ENCODE peak calls at places on chromosomes 5 and 9, in seven cellular contexts. G is SJSA1; D is MM.1S; P is ovary; J is PC-9; K is transverse colon; H is CD4-positive, alpha-beta memory T cell. X is an unnamed sample.

GRCh38 chr5:171158581-171158980 is 150.5 kb upstream of the TLX3 start:
- DNase-seq in D (no peak), G (no peak), K (no peak), J (no peak), H (no peak), P (no peak), X (no peak)

GRCh38 chr9:106456581-106456980 is 406.4 kb upstream of the ZNF462 start:
- DNase-seq in H (no peak), G (no peak), K (no peak), P (no peak), J (no peak), D (no peak), X (no peak)

GRCh38 chr5:21154526-21154925 is 1166.5 kb upstream of the CDH18 start:
- DNase-seq in G (no peak), J (no peak), P (no peak), K (no peak), H (no peak), D (no peak), X (no peak)

GRCh38 chr9:107481035-107481434 is 8.5 kb downstream of the KLF4 start:
- DNase-seq in P (no peak), G (no peak), H (no peak), D (peak; percentile 32), J (no peak), K (no peak), X (no peak)

GRCh38 chr5:56516936-56517521 is 283.9 kb upstream of the ANKRD55 start:
- DNase-seq in J (peak; percentile 15), D (no peak), H (peak; percentile 31), P (no peak), K (no peak), G (no peak), X (peak; percentile 19)

GRCh38 chr9:127092041-127092608 is 30.3 kb downstream of the ANGPTL2 start:
- DNase-seq in H (no peak), J (no peak), G (no peak), K (no peak), D (no peak), P (no peak), X (no peak)

GRCh38 chr9:34125681-34126206 is 754 bp downstream of the DCAF12 start:
- DNase-seq in J (peak; percentile 3), P (no peak), D (peak; percentile 7), G (no peak), H (no peak), K (peak; percentile 16), X (no peak)

GRCh38 chr9:71637926-71638325 is 130.4 kb downstream of the CEMIP2 start:
- DNase-seq in P (no peak), H (no peak), G (no peak), J (no peak), K (no peak), D (no peak), X (no peak)

GRCh38 chr5:137320056-137321045 is 178.8 kb downstream of the SPOCK1 start:
- DNase-seq in D (peak; percentile 37), P (no peak), H (peak; percentile 4), K (no peak), G (peak; percentile 78), J (peak; percentile 56), X (peak; percentile 33)

GRCh38 chr9:35604578-35605335 is at the start of gene TESK1:
- DNase-seq in K (peak; percentile 89), H (peak; percentile 82), D (peak; percentile 91), P (peak; percentile 79), G (peak; percentile 38), J (peak; percentile 81), X (peak; percentile 78)

GRCh38 chr9:86097510-86098224 is 1.7 kb downstream of the GOLM1 start:
- DNase-seq in H (no peak), J (no peak), D (no peak), P (no peak), G (no peak), K (peak; percentile 33), X (no peak)

GRCh38 chr5:119629339-119629738 is at the start of gene FAM170A:
- DNase-seq in H (no peak), K (no peak), G (no peak), D (no peak), P (no peak), J (no peak), X (no peak)

GRCh38 chr5:168266016-168266415 is 25.4 kb upstream of the WWC1 start:
- DNase-seq in P (no peak), J (no peak), D (no peak), H (no peak), G (no peak), K (no peak), X (no peak)

GRCh38 chr5:134026521-134027202 is 21.9 kb upstream of the VDAC1 start:
- DNase-seq in H (peak; percentile 46), K (peak; percentile 75), D (peak; percentile 69), G (no peak), P (no peak), J (peak; percentile 60), X (peak; percentile 43)

GRCh38 chr5:137492321-137492720 is 6.8 kb downstream of the SPOCK1 start:
- DNase-seq in D (no peak), J (no peak), P (no peak), H (no peak), G (no peak), K (no peak), X (no peak)

GRCh38 chr5:76291305-76292077 is 111.6 kb upstream of the IQGAP2 start:
- DNase-seq in J (no peak), D (no peak), K (no peak), P (no peak), G (no peak), H (no peak), X (no peak)

GRCh38 chr5:6726006-6726405 is 12.8 kb downstream of the TENT4A start:
- DNase-seq in G (no peak), K (no peak), H (no peak), J (no peak), D (no peak), P (no peak), X (no peak)

GRCh38 chr5:6728011-6728794 is 15.0 kb downstream of the TENT4A start:
- DNase-seq in G (no peak), H (no peak), P (no peak), K (no peak), D (no peak), J (no peak), X (no peak)

GRCh38 chr5:6725448-6725847 is 12.2 kb downstream of the TENT4A start:
- DNase-seq in D (no peak), H (no peak), P (no peak), J (no peak), K (no peak), G (no peak), X (no peak)

GRCh38 chr5:6728795-6729183 is 15.6 kb downstream of the TENT4A start:
- DNase-seq in D (no peak), H (no peak), P (no peak), G (no peak), J (no peak), K (no peak), X (no peak)

GRCh38 chr5:6727231-6727630 is 14.0 kb downstream of the TENT4A start:
- DNase-seq in J (no peak), K (no peak), D (no peak), G (no peak), H (no peak), P (no peak), X (no peak)
- H3K4me3 ChIP-seq in J (no peak overlapping the region), K (no peak overlapping the region), D (no peak overlapping the region), G (no peak overlapping the region), H (no peak overlapping the region), P (no peak overlapping the region), X (no peak overlapping the region)

GRCh38 chr9:76828462-76828861 is 64.2 kb downstream of the PCA3 start:
- DNase-seq in D (no peak), J (no peak), H (no peak), G (no peak), P (no peak), K (no peak), X (no peak)

DNA sequence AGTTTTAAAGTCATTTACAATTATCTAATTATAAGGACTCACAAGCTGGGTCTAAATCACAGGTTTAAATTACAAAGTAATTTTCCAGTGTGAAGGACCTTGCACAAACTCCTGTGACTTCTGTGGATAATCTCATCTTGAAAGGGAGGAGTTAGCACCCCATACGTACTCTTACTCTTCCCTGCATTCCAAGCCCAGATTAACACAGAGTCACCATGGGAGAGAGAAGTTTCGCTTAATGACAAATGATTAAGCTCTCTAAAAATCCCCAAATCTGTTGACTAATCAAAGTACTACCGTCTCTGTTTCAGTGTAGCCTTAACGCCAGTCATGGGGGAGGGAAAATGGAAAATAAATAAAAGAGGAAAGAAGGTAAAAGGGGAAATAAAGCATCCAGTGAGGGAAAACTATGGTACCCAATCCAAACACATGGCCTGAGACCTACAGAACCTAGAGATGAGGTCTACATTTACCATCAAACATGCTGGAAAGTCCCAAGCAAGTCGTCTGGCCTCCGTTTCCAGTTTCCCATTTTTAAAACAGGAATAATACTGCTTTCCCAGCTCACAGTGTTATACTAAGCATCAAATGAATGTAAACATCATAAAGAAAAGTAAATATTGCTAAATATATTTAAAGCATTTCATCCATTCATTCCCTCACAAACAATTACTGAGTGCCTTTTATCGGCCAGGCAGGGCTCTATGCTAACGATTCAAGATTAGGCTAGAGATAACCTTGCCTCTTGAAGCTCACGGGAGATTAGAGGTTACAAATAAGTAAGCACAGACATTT is 63.2 kb downstream of the PCA3 start:
- DNase-seq in H (no peak), J (no peak), P (no peak), D (no peak), G (no peak), K (no peak), X (no peak)
- H3K36me3 ChIP-seq in H (no peaks in the 10 kb centered on the region), J (no peaks in the 10 kb centered on the region), P (no peaks in the 10 kb centered on the region), D (no peaks in the 10 kb centered on the region), G (no peaks in the 10 kb centered on the region), K (no peaks in the 10 kb centered on the region), X (no peaks in the 10 kb centered on the region)

DNA sequence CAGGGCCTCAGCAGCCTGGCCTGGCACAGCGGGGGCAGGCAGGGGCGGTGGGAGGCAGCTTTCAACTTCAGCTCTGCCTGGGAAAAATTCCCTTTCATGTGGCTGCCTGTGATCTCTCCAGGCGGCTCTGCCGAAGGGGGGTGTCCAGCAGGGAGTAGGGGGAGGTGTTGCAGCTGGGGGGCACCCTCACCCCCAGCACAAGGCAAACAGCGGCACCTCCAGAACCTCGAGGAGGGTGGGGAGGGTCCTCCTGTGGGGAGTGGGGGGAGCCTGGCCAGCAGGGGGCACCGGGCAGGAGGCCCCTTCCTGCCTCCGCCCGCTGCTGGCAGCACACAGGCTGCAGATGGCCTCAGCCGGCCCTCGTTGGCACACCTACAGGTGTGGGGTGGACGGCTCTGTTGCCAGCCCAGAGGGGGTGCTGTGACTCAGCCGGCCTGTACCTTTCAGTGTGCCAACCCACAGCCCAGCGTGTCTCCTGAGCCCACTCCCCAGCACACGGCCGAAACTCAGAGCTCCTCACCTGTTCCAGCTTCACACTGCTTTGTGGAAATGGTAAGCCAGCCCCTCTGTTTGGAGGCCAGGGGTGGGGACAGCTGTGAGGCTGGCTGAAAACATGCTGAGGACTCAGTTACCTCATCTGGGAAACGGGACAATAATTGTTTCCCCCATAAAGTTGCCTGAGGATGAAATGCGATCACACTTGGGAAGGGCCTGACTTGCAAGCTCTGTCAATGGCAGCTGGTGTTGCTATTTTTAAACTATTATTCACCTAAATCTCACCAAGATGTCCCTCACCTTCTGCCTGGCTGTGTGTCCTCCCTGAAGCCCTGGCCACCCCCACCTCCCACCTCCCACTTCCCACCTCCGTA is 37.0 kb downstream of the CXXC5 start:
- DNase-seq in G (no peak), J (no peak), D (no peak), P (no peak), K (no peak), H (no peak), X (no peak)
- H3K4me1 ChIP-seq in G (peaks cover 7% of the 10 kb centered on the region), J (no peaks in the 10 kb centered on the region), D (no peaks in the 10 kb centered on the region), P (peaks cover 2% of the 10 kb centered on the region), K (peaks cover 10% of the 10 kb centered on the region), H (no peaks in the 10 kb centered on the region), X (no peaks in the 10 kb centered on the region)

DNA sequence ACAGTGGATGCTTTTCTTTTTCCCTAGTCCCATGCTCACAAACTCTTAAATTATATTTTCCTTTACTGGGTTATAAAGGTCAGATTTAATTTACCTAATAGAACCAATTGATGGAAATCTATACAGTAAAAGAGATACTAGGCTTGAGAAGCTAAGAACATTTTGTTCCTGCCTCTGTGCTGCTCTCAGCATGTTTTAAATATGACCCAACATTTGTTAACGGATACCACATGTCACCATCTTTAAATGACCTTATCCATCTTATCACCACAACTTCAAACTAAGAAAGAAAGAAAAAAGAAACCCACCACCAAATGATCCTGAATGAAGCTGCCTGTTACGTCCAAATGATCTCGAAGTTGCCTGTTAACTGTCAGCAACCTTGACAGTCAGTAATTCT is 334.7 kb upstream of the ZNF608 start:
- DNase-seq in D (no peak), J (no peak), H (no peak), P (no peak), G (no peak), K (no peak), X (no peak)
- H3K4me3 ChIP-seq in D (no peak overlapping the region), J (no peak overlapping the region), H (no peak overlapping the region), P (no peak overlapping the region), G (no peak overlapping the region), K (no peak overlapping the region), X (no peak overlapping the region)

X was measured in CD4-positive, CD25-positive, alpha-beta regulatory T cell.